ENCODE peak calls at places on chromosomes 5 and 9, in nine cellular contexts. O is T-cell, Z is HepG2, J is H9, X is foreskin fibroblast, S is AML-193, A is skeletal muscle cell, U is HS-5, N is Calu3. K is an unnamed sample.

GRCh38 chr5:1001406-1002270 is 7.0 kb upstream of the NKD2 start:
- DNase-seq in O (no peak), Z (no peak), J (no peak), X (no peak), S (no peak), A (no peak), U (no peak), N (no peak), K (no peak)

GRCh38 chr9:6467006-6467625 is 54.1 kb downstream of the UHRF2 start:
- DNase-seq in O (no peak), Z (no peak), J (no peak), X (no peak), S (no peak), A (no peak), U (no peak), N (no peak), K (no peak)

GRCh38 chr5:164475339-164475977 is 970.0 kb downstream of the MAT2B start:
- DNase-seq in O (no peak), Z (peak; percentile 10), J (no peak), X (no peak), S (peak; percentile 22), A (peak; percentile 7), U (no peak), N (peak; percentile 34), K (no peak)

GRCh38 chr9:79403495-79403894 is 168.3 kb upstream of the TLE4 start:
- DNase-seq in O (no peak), Z (no peak), J (no peak), X (no peak), S (no peak), A (no peak), U (no peak), N (no peak), K (no peak)

GRCh38 chr9:89527084-89527483 is 29.2 kb upstream of the SEMA4D start:
- DNase-seq in O (no peak), Z (no peak), J (no peak), X (no peak), S (peak; percentile 70), A (no peak), U (no peak), N (peak; percentile 24), K (no peak)

GRCh38 chr9:127578952-127579853 is 32.9 kb upstream of the STXBP1 start:
- DNase-seq in O (peak; percentile 77), Z (peak; percentile 86), J (peak; percentile 89), X (peak; percentile 99), S (peak; percentile 74), A (peak; percentile 93), U (peak; percentile 95), N (peak; percentile 88), K (peak; percentile 46)

GRCh38 chr5:143217065-143217803 is 186.3 kb downstream of the NR3C1 start:
- DNase-seq in O (no peak), Z (peak; percentile 32), J (no peak), X (no peak), S (peak; percentile 6), A (no peak), U (no peak), N (peak; percentile 29), K (no peak)

GRCh38 chr5:164876793-164877192 is 1371.4 kb downstream of the MAT2B start:
- DNase-seq in O (no peak), Z (no peak), J (no peak), X (no peak), S (no peak), A (no peak), U (no peak), N (no peak), K (no peak)

GRCh38 chr9:105883847-105884246 is 189.5 kb downstream of the TMEM38B start:
- DNase-seq in O (no peak), Z (no peak), J (no peak), X (no peak), S (peak; percentile 45), A (no peak), U (no peak), N (no peak), K (no peak)

GRCh38 chr5:132220476-132220875 is 7.2 kb downstream of the P4HA2 start:
- DNase-seq in O (no peak), Z (no peak), J (no peak), X (no peak), S (no peak), A (no peak), U (no peak), N (no peak), K (no peak)

GRCh38 chr9:33795281-33795680 is at the start of gene PRSS3:
- DNase-seq in O (no peak), Z (no peak), J (no peak), X (no peak), S (no peak), A (no peak), U (no peak), N (peak; percentile 56), K (no peak)

GRCh38 chr5:125348221-125348692 is 601.8 kb upstream of the ZNF608 start:
- DNase-seq in O (no peak), Z (no peak), J (peak; percentile 44), X (peak; percentile 73), S (no peak), A (peak; percentile 81), U (no peak), N (no peak), K (no peak)

GRCh38 chr5:160361624-160362023 is 8.8 kb downstream of the C1QTNF2 start:
- DNase-seq in O (no peak), Z (no peak), J (peak; percentile 6), X (no peak), S (no peak), A (no peak), U (no peak), N (no peak), K (no peak)

K was measured in effector memory CD8-positive, alpha-beta T cell.